ENCODE peak calls at places on chromosomes 12 and 14, in six cellular contexts. W, C, S, N, F and U are unnamed samples.

GRCh38 chr12:28568709-28569108 is 378.5 kb downstream of the CCDC91 start:
- DNase-seq in W (no peak), C (peak; percentile 32), S (no peak), N (no peak), F (no peak), U (no peak)

GRCh38 chr12:45615268-45615667 is 114.2 kb upstream of the ARID2 start:
- DNase-seq in W (no peak), C (peak; percentile 41), S (no peak), N (no peak), F (no peak), U (no peak)

GRCh38 chr12:106953352-106954260 is 2.1 kb upstream of the TMEM263 start:
- DNase-seq in W (no peak), C (no peak), S (no peak), N (no peak), F (no peak), U (no peak)

GRCh38 chr12:119088917-119089667 is 89.6 kb upstream of the HSPB8 start:
- DNase-seq in W (no peak), C (no peak), S (no peak), N (no peak), F (no peak), U (no peak)

GRCh38 chr14:61088081-61088480 is 107.0 kb downstream of the SLC38A6 start:
- DNase-seq in W (no peak), C (no peak), S (no peak), N (no peak), F (no peak), U (no peak)

GRCh38 chr12:19428261-19428660 is 11.0 kb upstream of the AEBP2 start:
- DNase-seq in W (no peak), C (no peak), S (no peak), N (no peak), F (no peak), U (no peak)

GRCh38 chr12:115362319-115362976 is 678.5 kb upstream of the TBX3 start:
- DNase-seq in W (no peak), C (peak; percentile 36), S (no peak), N (no peak), F (no peak), U (no peak)

GRCh38 chr12:114935658-114936057 is 251.7 kb upstream of the TBX3 start:
- DNase-seq in W (no peak), C (no peak), S (no peak), N (no peak), F (no peak), U (no peak)

GRCh38 chr12:32217354-32218310 is 111.0 kb downstream of the BICD1 start:
- DNase-seq in W (peak; percentile 11), C (no peak), S (no peak), N (no peak), F (no peak), U (no peak)

GRCh38 chr12:52052471-52053186 is 1.4 kb downstream of the NR4A1 start:
- DNase-seq in W (no peak), C (no peak), S (no peak), N (no peak), F (peak; percentile 63), U (peak; percentile 82)

GRCh38 chr12:81668475-81668874 is 90.7 kb downstream of the PPFIA2 start:
- DNase-seq in W (no peak), C (no peak), S (no peak), N (no peak), F (no peak), U (no peak)

GRCh38 chr12:92574911-92575570 is 127.7 kb upstream of the PLEKHG7 start:
- DNase-seq in W (no peak), C (no peak), S (no peak), N (no peak), F (no peak), U (no peak)

GRCh38 chr12:101969-102878 is 35.7 kb downstream of the IQSEC3 start:
- DNase-seq in W (no peak), C (peak; percentile 63), S (no peak), N (no peak), F (no peak), U (peak; percentile 38)

GRCh38 chr12:12353807-12354206 is 3.1 kb upstream of the BORCS5 start:
- DNase-seq in W (no peak), C (no peak), S (no peak), N (no peak), F (no peak), U (no peak)

GRCh38 chr12:12353276-12353675 is 3.2 kb upstream of the MANSC1 start:
- DNase-seq in W (no peak), C (no peak), S (no peak), N (no peak), F (no peak), U (no peak)

GRCh38 chr12:12356467-12356885 is 402 bp upstream of the BORCS5 start:
- DNase-seq in W (no peak), C (no peak), S (no peak), N (no peak), F (no peak), U (no peak)

GRCh38 chr12:12349711-12350665 is at the start of gene MANSC1:
- DNase-seq in W (peak; percentile 58), C (peak; percentile 89), S (no peak), N (peak; percentile 79), F (peak; percentile 75), U (peak; percentile 87)

DNA sequence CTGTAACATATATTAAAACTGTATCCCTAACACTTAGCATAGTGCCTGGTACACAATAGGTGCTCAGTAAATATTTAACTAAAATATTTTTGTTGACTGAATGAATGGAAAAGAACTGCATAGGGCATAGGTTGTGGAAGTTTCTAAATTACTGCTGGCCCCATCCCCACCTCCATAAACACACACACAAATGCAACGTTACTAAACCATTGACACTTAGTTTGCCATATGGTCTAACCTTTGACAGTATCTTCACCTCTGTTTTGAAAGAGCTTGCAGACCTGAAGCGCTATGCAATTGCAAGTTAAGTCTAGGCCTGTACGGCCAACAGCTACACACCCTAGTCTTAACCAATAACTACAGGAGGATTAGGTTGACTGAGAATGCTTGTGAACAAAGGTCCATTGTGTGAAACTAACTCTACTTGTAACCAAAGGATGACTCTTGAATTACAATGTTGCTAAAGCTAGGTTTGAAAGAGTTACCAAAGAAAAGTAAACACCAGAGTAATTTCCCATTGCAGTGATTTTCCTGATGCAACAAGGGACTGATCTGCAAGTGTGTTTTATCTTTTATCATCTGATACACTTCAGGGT is 924 bp upstream of the MANSC1 start:
- DNase-seq in W (no peak), C (no peak), S (no peak), N (no peak), F (no peak), U (no peak)
- TF ChIP-seq EP300 in W (no peak), C (no peak), S (no peak), N (no peak), F (no peak), U (no peak)

DNA sequence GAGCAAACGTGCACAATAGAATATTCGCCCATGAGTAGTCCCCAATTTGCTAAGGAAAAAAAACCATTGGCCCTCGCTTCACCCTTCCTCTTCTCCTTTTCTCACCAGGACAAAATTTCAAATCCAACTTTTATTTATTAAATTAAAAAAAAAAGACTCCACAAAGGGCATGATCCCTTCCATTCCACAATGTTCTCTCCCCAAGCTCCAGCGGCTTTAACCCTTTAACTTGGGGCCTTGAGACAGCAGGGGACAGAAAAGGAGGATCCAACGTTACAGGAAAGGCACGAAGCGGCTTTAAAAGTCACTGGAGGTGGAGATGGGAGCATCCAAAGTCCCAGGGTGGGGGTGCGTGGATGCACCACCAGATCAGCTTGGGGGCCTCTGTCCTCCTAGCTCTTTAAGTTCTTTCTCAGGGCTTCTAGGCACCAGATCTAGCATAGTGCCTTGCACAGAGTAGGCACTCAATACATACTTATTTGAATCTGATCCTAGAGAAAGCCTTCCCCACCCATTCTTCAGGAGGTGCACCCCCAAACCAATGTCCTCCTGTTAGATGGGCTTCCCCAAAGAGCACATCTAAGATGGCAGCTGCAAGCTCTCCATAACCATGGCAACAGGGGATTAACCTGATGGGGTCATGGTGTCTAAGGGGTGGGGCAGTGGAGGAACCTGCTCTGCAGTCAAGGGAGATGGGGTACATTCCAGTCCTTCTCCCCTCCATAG is 5.2 kb upstream of the AAAS start:
- DNase-seq in W (no peak), C (no peak), S (no peak), N (no peak), F (no peak), U (no peak)
- H3K4me3 ChIP-seq in W (no peak overlapping the region), C (no peak overlapping the region), S (no peak overlapping the region), N (no peak overlapping the region), F (no peak overlapping the region), U (no peak overlapping the region)

DNA sequence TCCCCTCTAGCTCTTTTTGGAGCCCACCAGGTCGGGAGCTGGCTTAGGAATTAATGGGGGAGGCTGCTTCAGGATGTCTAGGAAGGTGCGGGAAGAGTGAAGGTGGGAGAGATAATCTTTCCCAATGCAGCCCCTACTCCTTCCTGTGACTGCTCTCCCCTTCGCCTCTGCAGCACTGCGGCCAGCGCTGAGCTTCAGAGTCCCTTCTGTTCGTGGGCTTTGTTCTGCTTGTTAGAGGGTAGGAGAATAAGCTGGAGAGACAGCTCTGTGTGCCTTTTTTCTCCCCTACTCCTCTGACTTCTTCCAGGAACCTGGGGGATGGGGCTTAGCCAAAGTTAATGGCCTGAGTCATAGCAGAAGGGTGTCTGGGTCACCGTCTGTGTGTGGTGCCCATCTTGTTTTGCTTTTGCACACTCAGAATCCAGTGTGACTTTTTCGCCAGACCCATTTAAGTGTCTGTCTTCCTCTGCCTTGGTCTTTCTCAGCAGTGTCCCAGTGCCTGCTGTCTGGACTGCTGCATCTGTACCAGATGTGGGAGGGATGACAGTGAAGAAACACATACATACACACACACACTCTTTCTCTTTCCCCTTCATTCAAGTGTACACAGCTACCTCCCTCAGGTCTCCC is 3.0 kb downstream of the KIF5A start:
- DNase-seq in W (no peak), C (no peak), S (no peak), N (no peak), F (no peak), U (no peak)
- TF ChIP-seq EP300 in W (no peak), C (no peak), S (no peak), N (no peak), F (no peak), U (no peak)

GRCh38 chr14:103715052-103716000 is at the start of the genes XRCC3 and ZFYVE21:
- DNase-seq in W (peak; percentile 100), C (peak; percentile 100), S (peak; percentile 100), N (peak; percentile 100), F (peak; percentile 99), U (peak; percentile 100)

GRCh38 chr14:103711516-103712431 is 3.5 kb downstream of the XRCC3 start:
- DNase-seq in W (no peak), C (no peak), S (no peak), N (no peak), F (no peak), U (peak; percentile 84)

GRCh38 chr14:103714063-103714724 is 1.1 kb downstream of the XRCC3 start:
- DNase-seq in W (no peak), C (no peak), S (no peak), N (no peak), F (no peak), U (no peak)

GRCh38 chr14:103712633-103713247 is 2.5 kb downstream of the XRCC3 start:
- DNase-seq in W (no peak), C (no peak), S (no peak), N (no peak), F (no peak), U (no peak)

DNA sequence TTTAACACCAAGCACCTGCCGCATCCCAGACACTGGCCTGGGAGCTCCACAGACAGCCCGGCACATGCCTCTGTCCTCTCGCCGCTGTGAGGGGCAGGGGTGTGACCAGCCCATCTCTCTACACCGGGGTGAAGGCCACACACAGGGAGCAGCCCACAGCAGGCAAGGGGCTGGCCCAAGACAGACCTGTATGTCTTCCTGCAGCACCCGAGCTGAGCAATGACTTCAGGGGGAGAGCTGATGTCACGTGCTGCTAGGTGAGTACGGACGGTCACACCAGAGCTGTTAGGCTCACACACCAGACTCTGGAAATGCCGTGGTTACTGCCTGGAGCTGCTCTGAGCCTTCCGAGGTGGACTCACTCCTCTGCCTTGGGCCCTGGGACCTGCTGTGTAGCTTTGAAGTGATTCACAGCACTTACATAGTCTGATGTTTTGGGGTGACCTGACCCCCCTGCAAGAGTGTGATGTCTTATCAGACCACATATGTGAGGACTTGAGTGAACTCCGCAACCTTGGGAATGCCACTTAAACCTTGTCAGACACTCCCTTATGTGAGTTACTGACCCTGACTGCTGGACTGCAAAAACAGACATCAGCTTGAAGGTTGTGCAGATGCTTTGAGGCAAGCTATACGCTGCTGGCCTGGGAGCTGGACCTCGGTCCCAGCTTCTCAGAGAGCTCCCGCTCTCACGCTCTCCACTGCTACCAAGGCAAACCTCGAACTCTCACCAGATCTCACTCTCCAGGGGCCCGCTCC is 1.8 kb downstream of the XRCC3 start:
- DNase-seq in W (no peak), C (no peak), S (no peak), N (no peak), F (no peak), U (no peak)
- H3K4me3 ChIP-seq in W (no peak overlapping the region), C (no peak overlapping the region), S (no peak overlapping the region), N (no peak overlapping the region), F (no peak overlapping the region), U (no peak overlapping the region)